ENCODE peak calls at places on chromosomes 4 and X, in ten cellular contexts. S, O, D, H, Y, G, T, F, A and N are unnamed samples.

GRCh38 chr4:180434131-180434895 is 1808.9 kb upstream of the TENM3 start:
- DNase-seq in G (no peak), S (no peak), D (no peak), Y (no peak), T (no peak), F (no peak), O (no peak), A (no peak), H (no peak), N (no peak)

GRCh38 chr4:122731676-122732075 is 828 bp upstream of the BBS12 start:
- DNase-seq in H (no peak), O (no peak), S (no peak), T (no peak), A (no peak), D (no peak), F (no peak), G (no peak), Y (no peak), N (no peak)

GRCh38 chrX:13094780-13095425 is 50.5 kb upstream of the FAM9C start:
- DNase-seq in S (no peak), O (no peak), A (no peak), Y (no peak), F (no peak), D (peak; percentile 17), T (peak; percentile 24), G (no peak), H (no peak), N (no peak)

GRCh38 chr4:71259911-71260331 is 78.9 kb upstream of the SLC4A4 start:
- DNase-seq in S (no peak), G (no peak), H (peak; percentile 14), A (no peak), Y (no peak), F (no peak), D (no peak), O (no peak), T (no peak), N (peak; percentile 47)

GRCh38 chrX:74133156-74133796 is 170.7 kb upstream of the ZCCHC13 start:
- DNase-seq in O (peak; percentile 46), S (no peak), H (no peak), T (peak; percentile 80), A (no peak), F (no peak), G (no peak), D (no peak), Y (no peak), N (peak; percentile 8)

GRCh38 chrX:148854351-148854750 is 353.9 kb downstream of the AFF2 start:
- DNase-seq in D (no peak), O (no peak), T (no peak), Y (no peak), A (no peak), G (no peak), F (no peak), H (no peak), S (no peak), N (no peak)

GRCh38 chr4:156788782-156789181 is 182.8 kb downstream of the PDGFC start:
- DNase-seq in D (no peak), T (no peak), O (no peak), H (no peak), Y (no peak), G (no peak), A (no peak), F (no peak), S (no peak), N (no peak)

GRCh38 chr4:69828828-69829227 is 31.1 kb downstream of the SULT1E1 start:
- DNase-seq in A (no peak), G (no peak), H (no peak), D (no peak), T (no peak), S (no peak), Y (no peak), O (no peak), F (no peak), N (no peak)

GRCh38 chr4:173152104-173152503 is 16.5 kb upstream of the GALNT7 start:
- DNase-seq in H (no peak), Y (no peak), T (no peak), D (no peak), O (no peak), G (no peak), S (no peak), F (no peak), A (no peak), N (no peak)

GRCh38 chrX:149633511-149633910 is 1.9 kb upstream of the TMEM185A start:
- DNase-seq in A (no peak), Y (no peak), F (no peak), S (no peak), D (no peak), T (no peak), O (no peak), G (no peak), H (no peak), N (no peak)

DNA sequence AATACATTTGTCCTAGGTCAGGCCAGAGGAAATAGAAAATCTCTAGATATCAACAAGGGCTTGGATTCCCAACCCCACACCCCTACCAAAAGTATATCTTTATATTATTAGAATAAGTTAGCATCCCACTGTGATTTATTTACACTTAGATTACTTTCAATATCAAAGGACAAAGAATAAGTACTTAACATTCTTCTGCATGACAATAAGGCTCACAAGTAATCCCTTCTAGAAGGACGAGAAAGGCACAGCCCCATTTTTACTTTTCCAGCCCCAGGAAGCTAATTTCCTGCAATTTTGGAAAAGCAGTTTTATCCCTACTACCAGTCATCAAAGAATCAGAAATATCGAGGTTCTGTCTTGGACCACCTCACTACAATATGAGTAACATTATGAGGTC is 14.1 kb upstream of the SLITRK2 start:
- DNase-seq in D (no peak), O (no peak), G (no peak), A (no peak), F (no peak), Y (no peak), H (no peak), T (no peak), S (no peak), N (no peak)
- H3K9me3 ChIP-seq in D (peaks cover 10% of the 10 kb centered on the region), O (peaks cover 43% of the 10 kb centered on the region), G (no peaks in the 10 kb centered on the region), A (no peaks in the 10 kb centered on the region), F (no peaks in the 10 kb centered on the region), Y (no peaks in the 10 kb centered on the region), H (no peaks in the 10 kb centered on the region), T (no peaks in the 10 kb centered on the region), S (no peaks in the 10 kb centered on the region), N (no peaks in the 10 kb centered on the region)

GRCh38 chr4:146490106-146490505 is 31.6 kb downstream of the SLC10A7 start:
- DNase-seq in S (no peak), O (no peak), T (no peak), F (no peak), A (no peak), H (no peak), G (no peak), Y (no peak), D (no peak), N (no peak)
- TF ChIP-seq POLR2A in S (no peak), O (no peak), T (no peak), F (no peak), A (no peak), H (no peak), G (no peak), Y (no peak), D (no peak), N (no peak)

DNA sequence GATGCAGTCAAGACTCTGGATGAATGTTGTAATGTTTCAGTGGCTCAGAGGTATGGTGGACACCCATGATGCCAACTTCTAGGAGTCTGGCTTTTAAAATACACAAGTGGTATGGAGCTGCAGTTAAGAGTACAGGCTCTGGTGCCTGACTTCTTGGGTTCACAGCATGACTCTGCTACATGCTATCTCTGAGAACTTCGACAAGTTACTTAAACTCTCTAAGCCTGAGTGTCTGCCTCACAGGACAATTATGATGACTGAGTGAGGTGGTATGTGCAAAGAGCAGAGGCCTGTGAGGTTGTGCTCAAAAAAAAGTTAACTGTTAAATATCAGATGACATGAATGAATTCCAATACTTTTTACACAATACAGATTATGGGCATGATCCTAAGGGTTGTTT is 90.9 kb upstream of the SRD5A3 start:
- DNase-seq in S (no peak), D (no peak), A (no peak), T (peak; percentile 42), Y (no peak), F (no peak), O (no peak), H (no peak), G (no peak), N (no peak)
- H3K27ac ChIP-seq in S (no peak overlapping the region), D (no peak overlapping the region), A (no peak overlapping the region), T (no peak overlapping the region), Y (no peak overlapping the region), F (no peak overlapping the region), O (no peak overlapping the region), H (no peak overlapping the region), G (no peak overlapping the region), N (no peak overlapping the region)

DNA sequence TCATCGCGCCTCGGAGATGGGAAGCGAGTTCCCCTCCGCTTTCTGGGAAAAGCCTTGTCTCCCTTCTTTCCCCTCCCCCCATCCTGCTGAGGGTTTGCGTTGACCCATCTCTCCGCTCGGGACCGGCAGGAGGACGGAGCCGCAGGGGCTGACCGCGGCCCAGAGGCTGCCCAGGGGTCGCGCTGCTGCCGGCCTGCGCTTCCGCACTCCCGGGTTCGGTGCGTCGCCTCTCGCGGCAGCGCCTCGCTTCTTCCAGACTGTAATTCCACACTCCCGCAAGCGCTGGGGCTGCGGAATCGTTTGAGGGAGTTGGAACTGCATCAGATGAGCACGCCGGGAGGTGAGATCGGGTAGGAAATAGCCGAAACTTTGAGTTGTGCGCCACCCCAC is 88.3 kb downstream of the BCOR start:
- DNase-seq in T (no peak), A (no peak), H (no peak), O (no peak), Y (no peak), G (no peak), F (no peak), S (no peak), D (no peak), N (no peak)
- H3K9me3 ChIP-seq in T (peaks cover 6% of the 10 kb centered on the region), A (no peaks in the 10 kb centered on the region), H (no peaks in the 10 kb centered on the region), O (no peaks in the 10 kb centered on the region), Y (no peaks in the 10 kb centered on the region), G (no peaks in the 10 kb centered on the region), F (no peaks in the 10 kb centered on the region), S (no peaks in the 10 kb centered on the region), D (no peaks in the 10 kb centered on the region), N (no peaks in the 10 kb centered on the region)